ENCODE peak calls at places on chromosomes 2 and 18, in four cellular contexts. V is IMR-90, L is H9, C is trophoblast cell. M is an unnamed sample.

GRCh38 chr2:27790796-27791195 is 19.3 kb downstream of the MRPL33 start:
- DNase-seq in V (peak), L (no peak), C (no peak), M (no peak)

GRCh38 chr2:146661494-146662096 is 1183.2 kb upstream of the ACVR2A start:
- DNase-seq in V (peak), L (no peak), C (no peak), M (peak)

GRCh38 chr2:195330513-195330956 is 326.5 kb upstream of the SLC39A10 start:
- DNase-seq in V (no peak), L (no peak), C (no peak), M (no peak)

GRCh38 chr18:39871976-39872375 is 2083.1 kb upstream of the PIK3C3 start:
- DNase-seq in V (no peak), L (no peak), C (no peak), M (no peak)

GRCh38 chr18:47175283-47175894 is 775 bp downstream of the IER3IP1 start:
- DNase-seq in V (no peak), L (no peak), C (no peak), M (no peak)

GRCh38 chr18:57698571-57699276 is 77.1 kb upstream of the NARS1 start:
- DNase-seq in V (peak), L (no peak), C (peak), M (no peak)

GRCh38 chr2:88003074-88003755 is 13.1 kb downstream of the RNU2-63P start:
- DNase-seq in V (no peak), L (peak), C (no peak), M (no peak)

GRCh38 chr2:220441404-220441803 is 814.0 kb downstream of the SLC4A3 start:
- DNase-seq in V (no peak), L (no peak), C (no peak), M (no peak)

GRCh38 chr2:177036754-177037153 is 175.8 kb upstream of the HNRNPA3 start:
- DNase-seq in V (no peak), L (no peak), C (no peak), M (no peak)

GRCh38 chr2:240214790-240215675 is 74.6 kb upstream of the OTOS start:
- DNase-seq in V (no peak), L (no peak), C (no peak), M (no peak)

GRCh38 chr2:216222650-216223352 is 113.7 kb downstream of the XRCC5 start:
- DNase-seq in V (peak), L (peak), C (no peak), M (no peak)

GRCh38 chr18:48222118-48222517 is 187.1 kb downstream of the ZBTB7C start:
- DNase-seq in V (no peak), L (no peak), C (no peak), M (no peak)

GRCh38 chr18:13597068-13597467 is 129.3 kb downstream of the FAM210A start:
- DNase-seq in V (no peak), L (no peak), C (no peak), M (no peak)

GRCh38 chr2:21317131-21317530 is 193.4 kb downstream of the TDRD15 start:
- DNase-seq in V (peak), L (peak), C (peak), M (peak)

GRCh38 chr2:3459185-3460015 is 59.9 kb downstream of the ADI1 start:
- DNase-seq in V (no peak), L (peak), C (no peak), M (no peak)

GRCh38 chr2:203690110-203691047 is 16.1 kb upstream of the CD28 start:
- DNase-seq in V (peak), L (no peak), C (no peak), M (no peak)

GRCh38 chr2:19801367-19802087 is 100.3 kb downstream of the TTC32 start:
- DNase-seq in V (peak), L (no peak), C (peak), M (no peak)

GRCh38 chr2:79982445-79982844 is 322.1 kb downstream of the LRRTM1 start:
- DNase-seq in V (no peak), L (peak), C (no peak), M (no peak)

GRCh38 chr2:142270291-142270690 is 139.5 kb upstream of the LRP1B start:
- DNase-seq in V (no peak), L (no peak), C (no peak), M (no peak)

GRCh38 chr2:31475692-31476091 is 61.1 kb upstream of the XDH start:
- DNase-seq in V (peak), L (no peak), C (no peak), M (no peak)

GRCh38 chr2:121211689-121212151 is 73.3 kb downstream of the TFCP2L1 start:
- DNase-seq in V (no peak), L (no peak), C (peak), M (no peak)

GRCh38 chr2:86818114-86818801 is 27.5 kb upstream of the CD8A start:
- DNase-seq in V (no peak), L (no peak), C (no peak), M (no peak)

GRCh38 chr2:119338826-119339561 is 27.6 kb downstream of the C2orf76 start:
- DNase-seq in V (no peak), L (no peak), C (no peak), M (no peak)

GRCh38 chr2:38145226-38145625 is 69.3 kb upstream of the CYP1B1 start:
- DNase-seq in V (no peak), L (no peak), C (no peak), M (no peak)

GRCh38 chr2:67825476-67825875 is 237.3 kb downstream of the C1D start:
- DNase-seq in V (peak), L (no peak), C (no peak), M (no peak)

GRCh38 chr2:147110317-147110716 is 734.5 kb upstream of the ACVR2A start:
- DNase-seq in V (no peak), L (no peak), C (no peak), M (peak)

GRCh38 chr2:175889557-175890355 is 112.3 kb downstream of the LNPK start:
- DNase-seq in V (no peak), L (no peak), C (no peak), M (no peak)

GRCh38 chr2:47070920-47071824 is 83.9 kb downstream of the STPG4 start:
- DNase-seq in V (peak), L (no peak), C (peak), M (no peak)

GRCh38 chr2:181570833-181571661 is 85.9 kb downstream of the CERKL start:
- DNase-seq in V (peak), L (no peak), C (no peak), M (no peak)

GRCh38 chr18:54776282-54776977 is 51.8 kb upstream of the RAB27B start:
- DNase-seq in V (peak), L (no peak), C (peak), M (no peak)

GRCh38 chr2:86027913-86028762 is 77.5 kb downstream of the POLR1A start:
- DNase-seq in V (no peak), L (no peak), C (no peak), M (no peak)

DNA sequence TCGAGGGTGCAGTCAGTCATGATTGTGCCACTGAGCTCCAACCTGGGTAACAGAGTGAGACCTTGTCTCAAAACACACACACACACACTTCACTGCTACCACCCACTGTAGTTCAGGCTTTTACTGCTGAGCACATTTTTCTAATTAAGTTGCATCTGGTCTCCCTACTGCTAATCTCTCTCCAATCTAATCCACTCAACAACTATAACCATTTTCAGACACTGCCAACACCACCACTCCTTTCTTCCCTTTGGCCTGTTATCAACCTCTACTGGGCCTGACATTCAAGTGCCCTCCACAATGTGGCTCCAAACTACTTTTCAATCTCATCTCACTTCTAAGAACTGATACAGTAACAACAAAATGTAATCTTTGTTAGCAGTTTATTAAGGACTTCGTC is 44.8 kb downstream of the RMP24 start:
- DNase-seq in V (no peak), L (no peak), C (no peak), M (no peak)
- H4K91ac ChIP-seq in V (no peak), L (no peak), C (no peak), M (no peak)

GRCh38 chr18:78140294-78140693 is 839.3 kb upstream of the SALL3 start:
- DNase-seq in V (no peak), L (no peak), C (no peak), M (no peak)
- H4K91ac ChIP-seq in V (no peak), L (no peak), C (no peak), M (no peak)

GRCh38 chr2:130828461-130828860 is 8.3 kb upstream of the ARHGEF4 start:
- DNase-seq in V (no peak), L (no peak), C (no peak), M (no peak)

GRCh38 chr2:130826419-130826818 is 10.3 kb upstream of the ARHGEF4 start:
- DNase-seq in V (no peak), L (no peak), C (no peak), M (no peak)

GRCh38 chr2:130825972-130826253 is 10.8 kb upstream of the ARHGEF4 start:
- DNase-seq in V (no peak), L (no peak), C (no peak), M (no peak)

GRCh38 chr2:130827502-130828251 is 9.0 kb upstream of the ARHGEF4 start:
- DNase-seq in V (peak), L (no peak), C (peak), M (peak)

DNA sequence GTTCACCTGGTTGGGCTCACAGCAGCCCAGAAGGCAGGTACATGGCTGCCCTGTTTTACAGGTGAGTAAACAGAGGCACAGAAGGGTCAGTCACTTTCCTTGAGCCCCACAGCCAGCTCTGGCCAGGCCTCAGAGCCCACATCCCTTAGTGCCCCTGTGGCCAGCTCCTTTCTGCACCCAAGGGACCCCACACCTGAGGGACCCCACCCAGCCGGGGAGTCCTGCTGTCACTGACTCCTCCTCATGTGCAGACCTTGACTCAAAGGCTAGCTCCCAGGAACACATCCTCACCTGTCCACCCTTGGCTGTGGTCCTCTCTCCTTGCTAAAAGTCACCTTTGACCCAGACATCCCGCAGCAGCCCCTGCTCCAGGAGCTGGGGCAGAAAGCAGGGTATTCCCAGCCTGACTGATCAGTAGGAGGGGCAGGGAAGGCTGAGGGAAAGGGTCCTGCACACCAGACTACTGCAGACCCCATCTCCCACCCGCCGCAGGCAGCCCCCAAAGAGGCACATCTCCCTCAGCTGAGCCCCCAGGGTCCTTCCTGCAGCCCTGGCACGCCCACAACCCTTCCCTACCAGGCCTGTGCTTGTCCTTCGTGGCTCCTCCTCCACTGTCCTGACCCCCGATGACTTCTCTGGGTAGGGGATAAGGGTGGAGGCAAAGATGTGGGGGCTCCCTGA is 9.8 kb upstream of the ARHGEF4 start:
- DNase-seq in V (no peak), L (no peak), C (no peak), M (no peak)
- H4K91ac ChIP-seq in V (no peak), L (no peak), C (no peak), M (peak)

GRCh38 chr18:41146301-41146700 is 808.7 kb upstream of the PIK3C3 start:
- DNase-seq in V (no peak), L (no peak), C (no peak), M (no peak)

GRCh38 chr18:41145526-41145925 is 809.5 kb upstream of the PIK3C3 start:
- DNase-seq in V (no peak), L (no peak), C (no peak), M (no peak)

GRCh38 chr18:41135146-41135545 is 819.9 kb upstream of the PIK3C3 start:
- DNase-seq in V (no peak), L (no peak), C (no peak), M (no peak)

GRCh38 chr18:41144444-41144843 is 810.6 kb upstream of the PIK3C3 start:
- DNase-seq in V (peak), L (no peak), C (no peak), M (no peak)

DNA sequence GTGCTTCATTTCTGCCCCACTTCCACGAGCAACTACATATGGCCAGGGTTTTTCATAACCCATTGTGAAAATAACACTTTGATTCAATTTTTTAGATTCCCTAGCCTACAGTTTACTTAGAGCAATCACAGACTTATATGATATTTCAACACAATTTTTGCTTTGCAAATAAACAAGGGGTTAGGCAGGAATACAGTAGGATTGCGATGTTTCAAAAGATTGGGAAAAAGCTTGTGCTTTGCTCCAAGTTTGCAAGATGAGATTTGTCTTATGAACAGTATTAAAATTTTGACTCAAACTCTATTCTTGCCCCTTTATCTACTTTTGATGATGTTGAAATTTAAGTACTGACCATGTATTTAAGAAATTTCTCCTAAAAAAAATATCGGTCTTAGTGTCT is 814.5 kb upstream of the PIK3C3 start:
- DNase-seq in V (no peak), L (no peak), C (no peak), M (no peak)
- H4K91ac ChIP-seq in V (no peak), L (no peak), C (no peak), M (no peak)